ENCODE peak calls at places on chromosomes 5 and 9, in eight cellular contexts. One of them, this sample, is unnamed.
A peak's percentile ranks its signal among the peaks of the same experiment; 100 is the strongest.

GRCh38 chr9:114089206-114089840 is 9.8 kb downstream of the KIF12 start:
- DNase-seq in DND-41: no peak
- DNase-seq in Karpas-422: no peak
- DNase-seq in mammary epithelial cell: no peak
- DNase-seq in neural progenitor cell: no peak
- DNase-seq in astrocyte: no peak
- DNase-seq in GM23248: no peak
- DNase-seq in fibroblast of lung: no peak
- DNase-seq in this sample: no peak

GRCh38 chr9:36151306-36152210 is 15.0 kb downstream of the GLIPR2 start:
- DNase-seq in DND-41: peak; percentile 92
- DNase-seq in GM23248: peak; percentile 77
- DNase-seq in astrocyte: peak; percentile 75
- DNase-seq in fibroblast of lung: peak; percentile 49
- DNase-seq in neural progenitor cell: no peak
- DNase-seq in Karpas-422: peak; percentile 69
- DNase-seq in mammary epithelial cell: no peak
- DNase-seq in this sample: peak; percentile 14

GRCh38 chr5:38413696-38414095 is 142.8 kb downstream of the LIFR start:
- DNase-seq in mammary epithelial cell: no peak
- DNase-seq in Karpas-422: no peak
- DNase-seq in DND-41: no peak
- DNase-seq in fibroblast of lung: no peak
- DNase-seq in astrocyte: no peak
- DNase-seq in GM23248: no peak
- DNase-seq in neural progenitor cell: no peak
- DNase-seq in this sample: no peak

GRCh38 chr5:148708854-148709253 is 54.5 kb upstream of the HTR4 start:
- DNase-seq in DND-41: no peak
- DNase-seq in Karpas-422: no peak
- DNase-seq in astrocyte: no peak
- DNase-seq in GM23248: no peak
- DNase-seq in fibroblast of lung: no peak
- DNase-seq in mammary epithelial cell: no peak
- DNase-seq in neural progenitor cell: no peak
- DNase-seq in this sample: peak; percentile 44

GRCh38 chr5:128174951-128175350 is 91.4 kb downstream of the SLC12A2 start:
- DNase-seq in DND-41: no peak
- DNase-seq in mammary epithelial cell: no peak
- DNase-seq in Karpas-422: no peak
- DNase-seq in GM23248: peak; percentile 7
- DNase-seq in neural progenitor cell: no peak
- DNase-seq in astrocyte: peak; percentile 58
- DNase-seq in fibroblast of lung: no peak
- DNase-seq in this sample: no peak

GRCh38 chr5:151038801-151039238 is 18.4 kb downstream of the GPX3 start:
- DNase-seq in neural progenitor cell: no peak
- DNase-seq in DND-41: no peak
- DNase-seq in mammary epithelial cell: peak; percentile 68
- DNase-seq in GM23248: peak; percentile 81
- DNase-seq in Karpas-422: no peak
- DNase-seq in fibroblast of lung: no peak
- DNase-seq in astrocyte: no peak
- DNase-seq in this sample: peak; percentile 65

GRCh38 chr9:113919825-113920224 is 43.7 kb downstream of the ZNF618 start:
- DNase-seq in neural progenitor cell: no peak
- DNase-seq in DND-41: no peak
- DNase-seq in fibroblast of lung: no peak
- DNase-seq in GM23248: no peak
- DNase-seq in Karpas-422: no peak
- DNase-seq in mammary epithelial cell: no peak
- DNase-seq in astrocyte: no peak
- DNase-seq in this sample: no peak

GRCh38 chr9:37840560-37841194 is 40.1 kb downstream of the DCAF10 start:
- DNase-seq in DND-41: no peak
- DNase-seq in fibroblast of lung: peak; percentile 69
- DNase-seq in neural progenitor cell: no peak
- DNase-seq in Karpas-422: no peak
- DNase-seq in astrocyte: peak; percentile 80
- DNase-seq in mammary epithelial cell: peak; percentile 80
- DNase-seq in GM23248: peak; percentile 92
- DNase-seq in this sample: peak; percentile 71

GRCh38 chr5:9062873-9063272 is 483.0 kb downstream of the SEMA5A start:
- DNase-seq in DND-41: no peak
- DNase-seq in fibroblast of lung: no peak
- DNase-seq in Karpas-422: no peak
- DNase-seq in neural progenitor cell: no peak
- DNase-seq in mammary epithelial cell: no peak
- DNase-seq in GM23248: no peak
- DNase-seq in astrocyte: no peak
- DNase-seq in this sample: no peak

GRCh38 chr5:15241216-15241821 is 258.7 kb upstream of the FBXL7 start:
- DNase-seq in GM23248: peak; percentile 10
- DNase-seq in Karpas-422: no peak
- DNase-seq in mammary epithelial cell: peak; percentile 61
- DNase-seq in DND-41: no peak
- DNase-seq in fibroblast of lung: no peak
- DNase-seq in neural progenitor cell: no peak
- DNase-seq in astrocyte: no peak
- DNase-seq in this sample: no peak

GRCh38 chr9:120014751-120015235 is 565.2 kb downstream of the CDK5RAP2 start:
- DNase-seq in fibroblast of lung: no peak
- DNase-seq in neural progenitor cell: no peak
- DNase-seq in GM23248: no peak
- DNase-seq in DND-41: no peak
- DNase-seq in astrocyte: no peak
- DNase-seq in Karpas-422: no peak
- DNase-seq in mammary epithelial cell: no peak
- DNase-seq in this sample: no peak

DNA sequence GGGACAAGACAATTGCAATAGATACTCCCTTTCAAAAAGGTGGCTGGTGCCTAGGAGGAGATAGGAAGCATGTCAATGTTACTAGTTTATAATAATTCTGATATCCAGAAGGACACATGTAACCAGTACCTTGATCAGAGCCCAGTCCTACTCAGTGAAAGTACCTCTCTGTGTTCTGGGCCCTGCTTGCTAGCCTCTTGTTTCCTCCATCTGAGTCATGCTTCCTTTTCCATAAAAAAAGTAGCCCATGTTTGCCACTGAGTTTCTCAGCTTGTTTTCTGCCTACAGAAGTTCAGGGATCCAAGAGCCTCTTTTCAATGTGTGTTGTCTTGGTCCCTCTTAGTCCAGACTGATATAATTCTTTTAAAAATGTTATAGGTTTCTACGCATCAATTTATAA is 149.0 kb downstream of the SSBP2 start:
- DNase-seq in mammary epithelial cell: peak; percentile 17
- DNase-seq in DND-41: no peak
- DNase-seq in fibroblast of lung: no peak
- DNase-seq in GM23248: peak; percentile 40
- DNase-seq in neural progenitor cell: no peak
- DNase-seq in Karpas-422: no peak
- DNase-seq in astrocyte: no peak
- DNase-seq in this sample: peak; percentile 40
- H3K4me2 ChIP-seq in mammary epithelial cell: no peak overlapping the region
- H3K4me2 ChIP-seq in DND-41: no peak overlapping the region
- H3K4me2 ChIP-seq in fibroblast of lung: no peak overlapping the region
- H3K4me2 ChIP-seq in GM23248: no peak overlapping the region
- H3K4me2 ChIP-seq in neural progenitor cell: no peak overlapping the region
- H3K4me2 ChIP-seq in Karpas-422: no peak overlapping the region
- H3K4me2 ChIP-seq in astrocyte: no peak overlapping the region
- H3K4me2 ChIP-seq in this sample: no peak overlapping the region

GRCh38 chr5:158519433-158520025 is 580.2 kb downstream of the EBF1 start:
- DNase-seq in DND-41: no peak
- DNase-seq in Karpas-422: no peak
- DNase-seq in fibroblast of lung: peak; percentile 48
- DNase-seq in astrocyte: no peak
- DNase-seq in GM23248: no peak
- DNase-seq in mammary epithelial cell: no peak
- DNase-seq in neural progenitor cell: no peak
- DNase-seq in this sample: no peak

GRCh38 chr5:158525663-158526062 is 574.1 kb downstream of the EBF1 start:
- DNase-seq in neural progenitor cell: no peak
- DNase-seq in astrocyte: no peak
- DNase-seq in Karpas-422: no peak
- DNase-seq in GM23248: no peak
- DNase-seq in fibroblast of lung: no peak
- DNase-seq in mammary epithelial cell: no peak
- DNase-seq in DND-41: no peak
- DNase-seq in this sample: no peak

GRCh38 chr5:158522001-158522400 is 577.7 kb downstream of the EBF1 start:
- DNase-seq in astrocyte: no peak
- DNase-seq in neural progenitor cell: no peak
- DNase-seq in GM23248: peak; percentile 80
- DNase-seq in mammary epithelial cell: no peak
- DNase-seq in DND-41: no peak
- DNase-seq in fibroblast of lung: peak; percentile 82
- DNase-seq in Karpas-422: no peak
- DNase-seq in this sample: no peak

GRCh38 chr5:158522761-158523160 is 577.0 kb downstream of the EBF1 start:
- DNase-seq in neural progenitor cell: no peak
- DNase-seq in astrocyte: peak; percentile 4
- DNase-seq in DND-41: no peak
- DNase-seq in GM23248: peak; percentile 59
- DNase-seq in mammary epithelial cell: no peak
- DNase-seq in Karpas-422: no peak
- DNase-seq in fibroblast of lung: peak; percentile 63
- DNase-seq in this sample: no peak
- H3K9ac ChIP-seq in neural progenitor cell: no peak overlapping the region
- H3K9ac ChIP-seq in astrocyte: no peak overlapping the region
- H3K9ac ChIP-seq in DND-41: no peak overlapping the region
- H3K9ac ChIP-seq in GM23248: peak overlapping the region; percentile 75
- H3K9ac ChIP-seq in mammary epithelial cell: no peak overlapping the region
- H3K9ac ChIP-seq in Karpas-422: no peak overlapping the region
- H3K9ac ChIP-seq in fibroblast of lung: no peak overlapping the region
- H3K9ac ChIP-seq in this sample: no peak overlapping the region

GRCh38 chr5:110802998-110803397 is 64.2 kb downstream of the SLC25A46 start:
- DNase-seq in GM23248: no peak
- DNase-seq in neural progenitor cell: no peak
- DNase-seq in Karpas-422: no peak
- DNase-seq in DND-41: no peak
- DNase-seq in fibroblast of lung: no peak
- DNase-seq in mammary epithelial cell: no peak
- DNase-seq in astrocyte: no peak
- DNase-seq in this sample: no peak
- H3K4me2 ChIP-seq in GM23248: no peak overlapping the region
- H3K4me2 ChIP-seq in neural progenitor cell: no peak overlapping the region
- H3K4me2 ChIP-seq in Karpas-422: no peak overlapping the region
- H3K4me2 ChIP-seq in DND-41: no peak overlapping the region
- H3K4me2 ChIP-seq in fibroblast of lung: no peak overlapping the region
- H3K4me2 ChIP-seq in mammary epithelial cell: peak overlapping the region; percentile 27
- H3K4me2 ChIP-seq in astrocyte: no peak overlapping the region
- H3K4me2 ChIP-seq in this sample: no peak overlapping the region

DNA sequence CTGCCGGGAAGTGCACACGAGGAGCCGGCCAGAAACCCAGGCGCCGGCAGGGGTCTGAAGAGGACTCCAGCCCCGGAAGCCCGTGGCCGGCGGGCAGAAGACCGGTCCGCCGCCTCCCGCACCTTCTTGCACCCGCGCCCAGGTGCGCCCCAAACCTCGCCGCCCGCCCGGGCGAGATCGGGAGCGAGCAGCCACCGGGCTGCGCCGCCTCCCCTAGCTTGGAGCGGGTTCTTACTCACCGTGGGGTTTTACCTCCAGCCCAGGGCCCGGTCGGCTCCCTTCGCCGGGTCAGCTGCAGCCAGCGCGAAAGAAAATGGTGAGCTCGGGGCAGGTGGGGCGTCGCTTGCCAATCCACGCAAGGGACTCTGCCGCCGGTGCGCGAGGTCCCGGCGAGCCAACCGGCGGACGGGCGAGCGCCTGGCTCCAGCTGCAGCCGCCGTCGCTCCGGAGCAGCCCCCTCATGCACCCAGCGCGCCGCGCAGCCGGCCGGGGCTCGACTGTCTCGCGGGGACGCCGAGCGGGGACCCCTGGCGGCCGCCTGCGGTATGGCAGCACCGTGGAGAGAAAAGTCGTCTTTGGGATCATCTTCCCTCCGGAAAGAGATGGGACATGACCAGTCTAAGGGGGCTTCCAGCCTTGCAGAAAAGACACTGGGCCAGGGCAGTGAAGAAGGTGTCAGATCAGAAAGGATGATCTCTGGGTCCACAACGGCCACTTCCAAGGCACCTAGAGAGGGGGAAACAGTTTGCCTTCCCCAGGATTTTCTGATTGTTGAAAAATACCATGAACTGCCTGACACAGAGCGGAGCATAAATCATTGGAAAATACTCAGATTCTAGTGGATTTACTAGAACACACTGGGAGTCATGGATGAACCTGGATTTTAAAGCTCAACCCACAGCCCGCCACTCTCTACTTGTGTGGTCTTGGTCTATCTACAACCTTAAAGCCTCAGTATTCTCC is at the start of gene MOB3B:
- DNase-seq in mammary epithelial cell: peak; percentile 71
- DNase-seq in fibroblast of lung: peak; percentile 58
- DNase-seq in DND-41: peak; percentile 68
- DNase-seq in GM23248: peak; percentile 74
- DNase-seq in Karpas-422: peak; percentile 80
- DNase-seq in astrocyte: peak; percentile 19
- DNase-seq in neural progenitor cell: peak; percentile 91
- DNase-seq in this sample: peak; percentile 71
- H3K9ac ChIP-seq in mammary epithelial cell: peak within 1 kb of the TSS; percentile 96
- H3K9ac ChIP-seq in fibroblast of lung: no peak within 1 kb of the TSS
- H3K9ac ChIP-seq in DND-41: peak within 1 kb of the TSS; percentile 35
- H3K9ac ChIP-seq in GM23248: peak within 1 kb of the TSS; percentile 9
- H3K9ac ChIP-seq in Karpas-422: peak within 1 kb of the TSS; percentile 54
- H3K9ac ChIP-seq in astrocyte: peak within 1 kb of the TSS; percentile 69
- H3K9ac ChIP-seq in neural progenitor cell: peak within 1 kb of the TSS; percentile 40
- H3K9ac ChIP-seq in this sample: peak within 1 kb of the TSS; percentile 84

DNA sequence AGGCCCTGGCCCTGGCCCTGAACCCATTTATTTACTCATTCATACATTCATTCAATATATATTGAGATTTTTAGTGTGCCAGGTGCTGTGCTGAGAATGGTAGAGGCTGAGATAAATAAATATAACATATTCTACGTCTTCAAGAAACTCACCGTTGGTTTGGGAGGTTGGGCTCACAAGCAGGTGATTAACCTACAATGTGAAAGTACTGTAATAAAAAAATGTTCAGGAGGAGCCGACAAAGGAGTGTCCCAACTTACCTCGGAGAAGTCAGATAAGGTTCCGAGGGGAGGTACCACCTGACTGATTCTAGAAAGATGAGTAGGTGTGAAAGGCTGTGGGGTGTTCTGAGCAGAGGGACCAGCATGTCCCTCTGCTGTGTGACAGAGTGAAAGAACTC is 479.6 kb upstream of the KLF4 start:
- DNase-seq in GM23248: no peak
- DNase-seq in DND-41: no peak
- DNase-seq in Karpas-422: no peak
- DNase-seq in neural progenitor cell: no peak
- DNase-seq in mammary epithelial cell: no peak
- DNase-seq in fibroblast of lung: no peak
- DNase-seq in astrocyte: no peak
- DNase-seq in this sample: no peak
- H3K4me2 ChIP-seq in GM23248: no peak overlapping the region
- H3K4me2 ChIP-seq in DND-41: no peak overlapping the region
- H3K4me2 ChIP-seq in Karpas-422: no peak overlapping the region
- H3K4me2 ChIP-seq in neural progenitor cell: no peak overlapping the region
- H3K4me2 ChIP-seq in mammary epithelial cell: no peak overlapping the region
- H3K4me2 ChIP-seq in fibroblast of lung: no peak overlapping the region
- H3K4me2 ChIP-seq in astrocyte: no peak overlapping the region
- H3K4me2 ChIP-seq in this sample: no peak overlapping the region

DNA sequence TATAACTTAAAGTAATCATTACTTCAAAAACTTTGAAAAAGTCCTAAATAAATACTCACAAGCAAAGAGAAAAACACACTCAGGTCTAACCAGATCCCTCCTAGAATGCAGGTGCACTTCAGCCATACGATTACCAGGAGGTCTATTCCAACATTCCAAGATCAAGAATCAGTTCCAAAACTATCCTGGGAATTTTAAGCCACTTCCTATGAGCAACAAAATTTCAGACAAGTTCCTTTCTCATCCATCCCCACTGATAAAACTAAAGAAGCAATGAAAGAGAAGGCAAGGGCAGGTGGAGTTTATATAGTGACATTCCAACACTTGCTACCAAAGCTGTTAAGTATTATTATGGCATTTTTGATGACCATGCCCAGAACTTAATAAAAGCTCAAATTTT is 29.6 kb downstream of the MLLT3 start:
- DNase-seq in astrocyte: peak; percentile 72
- DNase-seq in fibroblast of lung: no peak
- DNase-seq in neural progenitor cell: no peak
- DNase-seq in Karpas-422: no peak
- DNase-seq in DND-41: no peak
- DNase-seq in GM23248: no peak
- DNase-seq in mammary epithelial cell: no peak
- DNase-seq in this sample: peak; percentile 41
- H3K9ac ChIP-seq in astrocyte: peak overlapping the region; percentile 67
- H3K9ac ChIP-seq in fibroblast of lung: no peak overlapping the region
- H3K9ac ChIP-seq in neural progenitor cell: no peak overlapping the region
- H3K9ac ChIP-seq in Karpas-422: no peak overlapping the region
- H3K9ac ChIP-seq in DND-41: no peak overlapping the region
- H3K9ac ChIP-seq in GM23248: no peak overlapping the region
- H3K9ac ChIP-seq in mammary epithelial cell: no peak overlapping the region
- H3K9ac ChIP-seq in this sample: no peak overlapping the region